ENCODE peak calls at places on chromosome 18, in seven cellular contexts. E is stimulated activated naive B cell treated with anti-CD40 and anti-IgM and Interleukin-4, amounts not matched to agents 10 μg/mL and 1 μg/mL and 100 μg/mL, for 72 hours; W is lower lobe of right lung; Y is amniotic stem cell; I is colonic mucosa; P is EL; X is K562. K is an unnamed sample.

GRCh38 chr18:66495844-66496243 is 108.0 kb downstream of the CDH19 start:
- DNase-seq in W (peak; percentile 57), I (peak; percentile 49), X (peak; percentile 8), Y (no peak), P (no peak), E (peak; percentile 4), K (no peak)

GRCh38 chr18:48181132-48181823 is 227.9 kb downstream of the ZBTB7C start:
- DNase-seq in E (no peak), X (no peak), P (no peak), Y (no peak), I (no peak), W (no peak), K (no peak)

GRCh38 chr18:67938691-67939090 is 422.2 kb upstream of the DSEL start:
- DNase-seq in P (peak; percentile 52), E (no peak), X (no peak), I (no peak), W (no peak), Y (no peak), K (no peak)

GRCh38 chr18:33928226-33928625 is 296.5 kb downstream of the NOL4 start:
- DNase-seq in E (no peak), W (no peak), X (no peak), Y (peak; percentile 34), I (no peak), P (no peak), K (no peak)

GRCh38 chr18:57050314-57050949 is 96.5 kb upstream of the BOD1L2 start:
- DNase-seq in X (no peak), Y (no peak), P (no peak), E (no peak), W (no peak), I (peak; percentile 82), K (no peak)

GRCh38 chr18:61308795-61309393 is 24.3 kb upstream of the CDH20 start:
- DNase-seq in P (peak; percentile 15), X (no peak), I (no peak), Y (no peak), W (no peak), E (no peak), K (no peak)

GRCh38 chr18:46401486-46402115 is 255.4 kb downstream of the LOXHD1 start:
- DNase-seq in X (no peak), I (no peak), E (no peak), W (no peak), P (no peak), Y (no peak), K (no peak)

GRCh38 chr18:8177330-8178016 is 431.8 kb upstream of the RAB12 start:
- DNase-seq in I (no peak), P (no peak), X (no peak), W (no peak), E (no peak), Y (no peak), K (no peak)

GRCh38 chr18:22282311-22283235 is 113.2 kb downstream of the GATA6 start:
- DNase-seq in W (no peak), Y (peak; percentile 42), E (no peak), X (no peak), I (no peak), P (peak; percentile 84), K (no peak)

GRCh38 chr18:32429427-32429826 is 41.3 kb downstream of the GAREM1 start:
- DNase-seq in W (no peak), E (no peak), Y (no peak), P (no peak), X (no peak), I (no peak), K (no peak)

GRCh38 chr18:2872095-2872494 is 25.3 kb downstream of the EMILIN2 start:
- DNase-seq in E (no peak), P (no peak), X (no peak), W (no peak), I (no peak), Y (no peak), K (no peak)

GRCh38 chr18:8982416-8983183 is 119.9 kb upstream of the NDUFV2 start:
- DNase-seq in P (peak; percentile 77), W (no peak), Y (peak; percentile 54), I (peak; percentile 48), X (peak; percentile 85), E (peak; percentile 41), K (no peak)

GRCh38 chr18:710418-711300 is 1.8 kb downstream of the ENOSF1 start:
- DNase-seq in P (no peak), I (no peak), E (no peak), Y (no peak), X (peak; percentile 51), W (no peak), K (no peak)

GRCh38 chr18:30103881-30104280 is 938.7 kb downstream of the DSC3 start:
- DNase-seq in E (no peak), X (no peak), I (no peak), W (no peak), P (no peak), Y (no peak), K (no peak)

GRCh38 chr18:50469380-50469781 is 90.5 kb upstream of the MAPK4 start:
- DNase-seq in I (no peak), P (no peak), Y (no peak), W (no peak), X (no peak), E (no peak), K (peak; percentile 16)

GRCh38 chr18:32362484-32362883 is 108.2 kb downstream of the GAREM1 start:
- DNase-seq in I (no peak), Y (no peak), P (no peak), E (no peak), W (no peak), X (no peak), K (no peak)

GRCh38 chr18:67545681-67546080 is 29.2 kb upstream of the DSEL start:
- DNase-seq in W (no peak), P (no peak), X (no peak), Y (no peak), E (no peak), I (no peak), K (no peak)

GRCh38 chr18:52334896-52335295 is 5.1 kb upstream of the DCC start:
- DNase-seq in W (no peak), Y (no peak), X (no peak), E (no peak), I (no peak), P (no peak), K (no peak)

GRCh38 chr18:21110667-21111350 is 804 bp downstream of the ROCK1 start:
- DNase-seq in E (peak; percentile 61), X (peak; percentile 43), I (peak; percentile 70), Y (no peak), P (peak; percentile 47), W (peak; percentile 73), K (peak; percentile 73)

GRCh38 chr18:39198376-39198775 is 1632.8 kb upstream of the CELF4 start:
- DNase-seq in I (no peak), P (peak; percentile 21), X (no peak), W (no peak), Y (no peak), E (no peak), K (no peak)

GRCh38 chr18:5543036-5543671 is 643 bp downstream of the EPB41L3 start:
- DNase-seq in W (no peak), E (no peak), X (no peak), P (no peak), I (no peak), Y (no peak), K (no peak)

GRCh38 chr18:79642626-79643025 is 37.0 kb upstream of the CTDP1 start:
- DNase-seq in E (no peak), P (no peak), W (no peak), Y (no peak), X (no peak), I (no peak), K (no peak)

GRCh38 chr18:37254256-37254880 is 311.2 kb downstream of the CELF4 start:
- DNase-seq in Y (no peak), X (no peak), W (no peak), P (no peak), E (no peak), I (no peak), K (no peak)

GRCh38 chr18:76620326-76620813 is 125.3 kb upstream of the ZNF516 start:
- DNase-seq in I (peak; percentile 57), W (peak; percentile 82), X (peak; percentile 20), E (peak; percentile 60), P (peak; percentile 76), Y (peak; percentile 45), K (peak; percentile 40)

GRCh38 chr18:79302120-79302519 is 93.6 kb upstream of the NFATC1 start:
- DNase-seq in Y (no peak), E (no peak), W (no peak), P (no peak), I (peak; percentile 75), X (no peak), K (no peak)

GRCh38 chr18:23573948-23574431 is 12.3 kb downstream of the NPC1 start:
- DNase-seq in P (peak; percentile 77), E (no peak), W (peak; percentile 60), I (no peak), X (peak; percentile 32), Y (no peak), K (no peak)

GRCh38 chr18:47932603-47933002 is 2.1 kb upstream of the SMAD2 start:
- DNase-seq in I (no peak), W (no peak), P (no peak), X (no peak), E (no peak), Y (no peak), K (no peak)

GRCh38 chr18:9535430-9535972 is 60.2 kb downstream of the RALBP1 start:
- DNase-seq in W (no peak), P (peak; percentile 93), E (no peak), I (no peak), Y (peak; percentile 82), X (no peak), K (no peak)

GRCh38 chr18:47908523-47909039 is 21.9 kb downstream of the SMAD2 start:
- DNase-seq in Y (no peak), E (no peak), X (no peak), P (no peak), W (no peak), I (no peak), K (no peak)

GRCh38 chr18:3044931-3045698 is 32.2 kb upstream of the LPIN2 start:
- DNase-seq in W (peak; percentile 69), I (peak; percentile 88), P (no peak), X (no peak), E (no peak), Y (no peak), K (no peak)

GRCh38 chr18:21805771-21806366 is 65.3 kb downstream of the MIB1 start:
- DNase-seq in P (no peak), I (no peak), Y (no peak), X (no peak), E (no peak), W (no peak), K (peak; percentile 76)